ENCODE peak calls at places on chromosomes 13 and 19, in four cellular contexts. One of them, this sample, is unnamed.

GRCh38 chr19:10835089-10835753 is 791 bp downstream of the TMED1 start:
- DNase-seq in mesendoderm: no peak
- DNase-seq in IMR-90: no peak
- DNase-seq in neuronal stem cell: no peak
- DNase-seq in this sample: peak; percentile 100

GRCh38 chr13:52882803-52883202 is 34.4 kb upstream of the PCDH8 start:
- DNase-seq in neuronal stem cell: no peak
- DNase-seq in IMR-90: no peak
- DNase-seq in mesendoderm: no peak
- DNase-seq in this sample: no peak

GRCh38 chr13:100694722-100695644 is 20.4 kb upstream of the TMTC4 start:
- DNase-seq in mesendoderm: peak; percentile 83
- DNase-seq in neuronal stem cell: peak; percentile 17
- DNase-seq in IMR-90: peak; percentile 38
- DNase-seq in this sample: peak; percentile 84

GRCh38 chr19:49419173-49419572 is 4.1 kb downstream of the PTH2 start:
- DNase-seq in neuronal stem cell: no peak
- DNase-seq in IMR-90: no peak
- DNase-seq in mesendoderm: no peak
- DNase-seq in this sample: no peak

GRCh38 chr19:49425922-49426592 is 869 bp downstream of the GFY start:
- DNase-seq in neuronal stem cell: no peak
- DNase-seq in mesendoderm: peak; percentile 71
- DNase-seq in IMR-90: no peak
- DNase-seq in this sample: peak; percentile 96

GRCh38 chr19:13644648-13645047 is 119.7 kb upstream of the MRI1 start:
- DNase-seq in IMR-90: no peak
- DNase-seq in mesendoderm: peak; percentile 22
- DNase-seq in neuronal stem cell: no peak
- DNase-seq in this sample: no peak

GRCh38 chr13:36674337-36675212 is 755 bp downstream of the SERTM1 start:
- DNase-seq in IMR-90: no peak
- DNase-seq in neuronal stem cell: no peak
- DNase-seq in mesendoderm: peak; percentile 17
- DNase-seq in this sample: peak; percentile 30

GRCh38 chr19:495440-496332 is 600 bp upstream of the MADCAM1 start:
- DNase-seq in IMR-90: peak; percentile 39
- DNase-seq in mesendoderm: peak; percentile 78
- DNase-seq in neuronal stem cell: no peak
- DNase-seq in this sample: peak; percentile 86

GRCh38 chr19:583198-583967 is 6.3 kb upstream of the HCN2 start:
- DNase-seq in mesendoderm: no peak
- DNase-seq in IMR-90: no peak
- DNase-seq in neuronal stem cell: no peak
- DNase-seq in this sample: no peak

GRCh38 chr13:110746443-110746842 is 32.9 kb downstream of the ING1 start:
- DNase-seq in neuronal stem cell: no peak
- DNase-seq in mesendoderm: no peak
- DNase-seq in IMR-90: peak; percentile 43
- DNase-seq in this sample: no peak

GRCh38 chr13:114179087-114179658 is at the start of gene CFAP97D2:
- DNase-seq in mesendoderm: peak; percentile 46
- DNase-seq in IMR-90: no peak
- DNase-seq in neuronal stem cell: no peak
- DNase-seq in this sample: no peak

GRCh38 chr19:34145741-34146202 is 26.5 kb upstream of the LSM14A start:
- DNase-seq in IMR-90: peak; percentile 56
- DNase-seq in mesendoderm: peak; percentile 63
- DNase-seq in neuronal stem cell: peak; percentile 71
- DNase-seq in this sample: peak; percentile 59

GRCh38 chr13:47220453-47221150 is 323.7 kb upstream of the HTR2A start:
- DNase-seq in neuronal stem cell: no peak
- DNase-seq in mesendoderm: no peak
- DNase-seq in IMR-90: peak; percentile 23
- DNase-seq in this sample: peak; percentile 31

DNA sequence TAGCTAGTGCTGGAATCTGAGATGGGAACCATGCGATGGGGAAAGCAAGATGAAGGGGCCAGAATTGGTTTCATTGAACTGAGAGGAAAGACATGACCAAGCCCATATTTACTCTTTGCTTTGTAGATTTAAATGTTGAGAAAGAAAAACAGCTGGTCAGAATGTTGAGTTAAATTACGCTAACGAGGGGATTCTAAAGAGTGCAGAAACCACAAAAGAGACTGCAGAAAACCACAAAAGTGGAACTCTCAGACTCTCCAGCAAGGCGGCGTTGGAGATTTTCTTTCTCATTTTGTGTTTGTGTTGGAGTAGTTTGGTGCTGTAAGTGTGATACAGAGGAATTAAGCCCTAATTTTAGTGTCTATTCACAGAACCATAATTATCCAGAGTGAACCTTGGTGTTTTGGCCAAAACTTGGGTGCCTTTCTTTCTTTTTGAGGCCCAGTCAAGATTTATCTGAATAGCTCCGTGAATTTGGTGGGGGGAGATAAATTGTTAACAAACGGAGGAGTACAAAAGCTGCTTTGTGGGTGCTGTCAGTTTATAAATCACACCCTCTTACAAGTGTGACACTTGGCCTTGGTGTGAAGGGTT is 26.3 kb downstream of the SAE1 start:
- DNase-seq in neuronal stem cell: no peak
- DNase-seq in mesendoderm: no peak
- DNase-seq in IMR-90: no peak
- DNase-seq in this sample: no peak
- H3K4me1 ChIP-seq in neuronal stem cell: peaks cover 14% of the 10 kb centered on the region
- H3K4me1 ChIP-seq in mesendoderm: peaks cover 21% of the 10 kb centered on the region
- H3K4me1 ChIP-seq in IMR-90: peaks cover 27% of the 10 kb centered on the region
- H3K4me1 ChIP-seq in this sample: peaks cover 8% of the 10 kb centered on the region

GRCh38 chr19:29086182-29086581 is 126.8 kb downstream of the UQCRFS1 start:
- DNase-seq in neuronal stem cell: no peak
- DNase-seq in mesendoderm: no peak
- DNase-seq in IMR-90: no peak
- DNase-seq in this sample: no peak

GRCh38 chr19:29083863-29084262 is 129.1 kb downstream of the UQCRFS1 start:
- DNase-seq in IMR-90: no peak
- DNase-seq in mesendoderm: no peak
- DNase-seq in neuronal stem cell: no peak
- DNase-seq in this sample: no peak

GRCh38 chr19:29086646-29087045 is 126.3 kb downstream of the UQCRFS1 start:
- DNase-seq in mesendoderm: no peak
- DNase-seq in neuronal stem cell: no peak
- DNase-seq in IMR-90: no peak
- DNase-seq in this sample: no peak

GRCh38 chr19:29084266-29084665 is 128.7 kb downstream of the UQCRFS1 start:
- DNase-seq in mesendoderm: peak; percentile 40
- DNase-seq in neuronal stem cell: no peak
- DNase-seq in IMR-90: no peak
- DNase-seq in this sample: peak; percentile 65

GRCh38 chr19:29085630-29086029 is 127.3 kb downstream of the UQCRFS1 start:
- DNase-seq in mesendoderm: no peak
- DNase-seq in IMR-90: no peak
- DNase-seq in neuronal stem cell: no peak
- DNase-seq in this sample: no peak
- H2BK5ac ChIP-seq in mesendoderm: no peak overlapping the region
- H2BK5ac ChIP-seq in IMR-90: no peak overlapping the region
- H2BK5ac ChIP-seq in neuronal stem cell: no peak overlapping the region
- H2BK5ac ChIP-seq in this sample: no peak overlapping the region

GRCh38 chr13:25775275-25775674 is 276.5 kb downstream of the SHISA2 start:
- DNase-seq in neuronal stem cell: no peak
- DNase-seq in IMR-90: no peak
- DNase-seq in mesendoderm: no peak
- DNase-seq in this sample: no peak

GRCh38 chr13:25775986-25776385 is 275.8 kb downstream of the SHISA2 start:
- DNase-seq in mesendoderm: peak; percentile 37
- DNase-seq in neuronal stem cell: peak; percentile 39
- DNase-seq in IMR-90: no peak
- DNase-seq in this sample: no peak

GRCh38 chr13:25778302-25778701 is 273.5 kb downstream of the SHISA2 start:
- DNase-seq in neuronal stem cell: no peak
- DNase-seq in mesendoderm: no peak
- DNase-seq in IMR-90: no peak
- DNase-seq in this sample: no peak

GRCh38 chr13:25777509-25777908 is 274.3 kb downstream of the SHISA2 start:
- DNase-seq in IMR-90: no peak
- DNase-seq in mesendoderm: no peak
- DNase-seq in neuronal stem cell: no peak
- DNase-seq in this sample: no peak

GRCh38 chr13:25776722-25777121 is 275.1 kb downstream of the SHISA2 start:
- DNase-seq in IMR-90: no peak
- DNase-seq in mesendoderm: peak; percentile 93
- DNase-seq in neuronal stem cell: no peak
- DNase-seq in this sample: no peak
- H4K8ac ChIP-seq in IMR-90: no peak overlapping the region
- H4K8ac ChIP-seq in mesendoderm: no peak overlapping the region
- H4K8ac ChIP-seq in neuronal stem cell: no peak overlapping the region
- H4K8ac ChIP-seq in this sample: no peak overlapping the region

GRCh38 chr19:44745887-44746600 is 2.5 kb upstream of the BCL3 start:
- DNase-seq in mesendoderm: no peak
- DNase-seq in IMR-90: no peak
- DNase-seq in neuronal stem cell: no peak
- DNase-seq in this sample: no peak
- H3K4me1 ChIP-seq in mesendoderm: peaks cover 3% of the 10 kb centered on the region
- H3K4me1 ChIP-seq in IMR-90: peaks cover 32% of the 10 kb centered on the region
- H3K4me1 ChIP-seq in neuronal stem cell: peaks cover 9% of the 10 kb centered on the region
- H3K4me1 ChIP-seq in this sample: no peaks in the 10 kb centered on the region

GRCh38 chr19:37719111-37719926 is at the start of gene ZNF607:
- DNase-seq in IMR-90: peak; percentile 84
- DNase-seq in neuronal stem cell: peak; percentile 87
- DNase-seq in mesendoderm: peak; percentile 97
- DNase-seq in this sample: peak; percentile 97
- H2BK5ac ChIP-seq in IMR-90: peak within 1 kb of the TSS; percentile 6
- H2BK5ac ChIP-seq in neuronal stem cell: no peak within 1 kb of the TSS
- H2BK5ac ChIP-seq in mesendoderm: no peak within 1 kb of the TSS
- H2BK5ac ChIP-seq in this sample: no peak within 1 kb of the TSS

GRCh38 chr13:106528711-106529414 is 6.6 kb downstream of the EFNB2 start:
- DNase-seq in IMR-90: no peak
- DNase-seq in neuronal stem cell: peak; percentile 48
- DNase-seq in mesendoderm: peak; percentile 86
- DNase-seq in this sample: no peak
- H4K8ac ChIP-seq in IMR-90: no peak overlapping the region
- H4K8ac ChIP-seq in neuronal stem cell: no peak overlapping the region
- H4K8ac ChIP-seq in mesendoderm: no peak overlapping the region
- H4K8ac ChIP-seq in this sample: no peak overlapping the region